ENCODE peak calls at places on chromosomes 5 and 9, in four cellular contexts. H is HepG2, F is K562, C is HCT116. N is an unnamed sample. For H3K9me3, the result is how much of the 10 kb centered on the place peaks cover.

GRCh38 chr9:86945868-86946711 is 1.2 kb downstream of the GAS1 start:
- DNase-seq in C (no peak), F (no peak), H (no peak), N (no peak)

GRCh38 chr9:124752967-124753366 is 18.1 kb downstream of the NR6A1 start:
- DNase-seq in F (no peak), C (no peak), H (no peak), N (no peak)

GRCh38 chr5:36155291-36155690 is 3.4 kb downstream of the SKP2 start:
- DNase-seq in F (no peak), C (no peak), H (no peak), N (no peak)

GRCh38 chr9:99109522-99109921 is 4.6 kb downstream of the TGFBR1 start:
- DNase-seq in F (no peak), C (no peak), H (no peak), N (no peak)

GRCh38 chr9:35993976-35994720 is 36.2 kb upstream of the OR2S2 start:
- DNase-seq in H (no peak), F (no peak), C (no peak), N (no peak)

GRCh38 chr9:28439688-28440087 is 866.4 kb upstream of the C9orf72 start:
- DNase-seq in F (no peak), H (no peak), C (no peak), N (no peak)

GRCh38 chr5:9479981-9480380 is 65.9 kb downstream of the SEMA5A start:
- DNase-seq in H (no peak), C (no peak), F (no peak), N (no peak)

GRCh38 chr9:78438765-78439164 is 141.8 kb downstream of the PSAT1 start:
- DNase-seq in C (no peak), F (no peak), H (no peak), N (no peak)

GRCh38 chr5:56088431-56088949 is 93.7 kb upstream of the IL6ST start:
- DNase-seq in F (no peak), H (no peak), C (no peak), N (no peak)

GRCh38 chr9:70607329-70607728 is 192.9 kb upstream of the KLF9 start:
- DNase-seq in H (no peak), F (no peak), C (no peak), N (no peak)

GRCh38 chr9:95605826-95606555 is 89.2 kb upstream of the PTCH1 start:
- DNase-seq in F (no peak), H (no peak), C (no peak), N (no peak)

GRCh38 chr9:19231126-19232035 is 888 bp downstream of the DENND4C start:
- DNase-seq in H (no peak), F (peak), C (no peak), N (no peak)

GRCh38 chr5:88876714-88877113 is 6.3 kb downstream of the MEF2C start:
- DNase-seq in C (no peak), F (no peak), H (no peak), N (no peak)

GRCh38 chr9:93686880-93687236 is 110.5 kb downstream of the PHF2 start:
- DNase-seq in F (no peak), C (no peak), H (no peak), N (no peak)

GRCh38 chr5:56037531-56038010 is 42.8 kb upstream of the IL6ST start:
- DNase-seq in C (no peak), H (no peak), F (peak), N (no peak)

DNA sequence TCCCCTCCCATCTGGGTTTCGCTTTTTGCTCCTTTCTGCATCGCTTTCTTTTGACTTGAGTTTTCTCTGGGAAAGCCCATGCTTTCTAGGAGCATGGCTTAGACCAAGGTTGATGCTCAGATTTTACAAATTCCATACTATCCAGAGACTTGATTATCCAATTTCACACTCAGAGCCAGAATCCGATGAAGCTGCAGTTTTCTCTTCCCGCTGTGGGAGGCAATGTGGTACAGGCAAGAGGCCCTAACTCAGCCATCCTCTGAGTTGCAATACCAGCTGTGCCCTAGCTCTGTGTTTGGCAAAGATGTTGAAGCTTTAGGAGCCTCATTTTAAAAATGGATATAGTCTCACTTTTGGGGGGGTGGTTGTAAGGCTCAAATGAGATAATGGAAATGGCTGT is 85.1 kb downstream of the BRINP1 start:
- DNase-seq in F (no peak), H (peak), C (no peak), N (no peak)
- TF ChIP-seq TCF7L2 in F (no peak), H (no peak), C (no peak), N (no peak)

GRCh38 chr5:62183727-62184126 is 122.3 kb upstream of the KIF2A start:
- DNase-seq in F (no peak), H (no peak), C (no peak), N (no peak)

GRCh38 chr5:62184444-62184843 is 121.6 kb upstream of the KIF2A start:
- DNase-seq in H (no peak), F (no peak), C (no peak), N (no peak)

GRCh38 chr5:62178258-62178657 is 127.7 kb upstream of the KIF2A start:
- DNase-seq in C (no peak), F (no peak), H (no peak), N (no peak)

GRCh38 chr5:62182802-62183201 is 123.2 kb upstream of the KIF2A start:
- DNase-seq in H (no peak), C (no peak), F (no peak), N (no peak)
- TF ChIP-seq REST in H (no peak), C (no peak), F (no peak), N (no peak)

GRCh38 chr9:121322037-121322736 is 47.9 kb downstream of the STOM start:
- DNase-seq in C (peak), H (peak), F (no peak), N (peak)

GRCh38 chr9:121322737-121323448 is 47.2 kb downstream of the STOM start:
- DNase-seq in C (no peak), H (no peak), F (no peak), N (no peak)

GRCh38 chr9:121319394-121319780 is 50.7 kb downstream of the STOM start:
- DNase-seq in H (no peak), F (no peak), C (no peak), N (no peak)

GRCh38 chr9:121318631-121319393 is 50.9 kb downstream of the GSN start:
- DNase-seq in H (no peak), F (no peak), C (no peak), N (no peak)

DNA sequence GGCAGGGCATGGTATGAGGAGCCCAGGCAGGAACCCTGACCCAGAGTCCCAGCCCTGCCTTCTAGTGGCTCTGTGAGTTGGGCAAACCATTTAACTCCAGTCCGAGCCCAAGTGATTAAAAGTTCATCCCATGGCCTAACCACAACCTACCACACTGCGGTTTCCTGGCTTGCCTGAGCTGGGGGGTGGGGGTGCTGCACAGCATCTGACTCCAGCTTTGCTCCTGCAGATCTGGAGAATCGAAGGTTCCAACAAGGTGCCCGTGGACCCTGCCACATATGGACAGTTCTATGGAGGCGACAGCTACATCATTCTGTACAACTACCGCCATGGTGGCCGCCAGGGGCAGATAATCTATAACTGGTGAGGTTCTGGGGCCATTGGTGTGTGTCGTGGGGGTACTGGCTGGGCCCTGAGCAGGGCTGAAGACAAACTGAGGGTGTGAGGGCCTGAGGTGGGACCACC is 49.0 kb downstream of the STOM start:
- DNase-seq in H (no peak), C (no peak), F (no peak), N (no peak)
- H3K9me3 ChIP-seq in H (under half), C (under half), F (under half), N (under half)

GRCh38 chr5:135028791-135029467 is 5.1 kb downstream of the PITX1 start:
- DNase-seq in F (peak), H (no peak), C (no peak), N (no peak)
- TF ChIP-seq TCF7L2 in F (no peak), H (no peak), C (no peak), N (no peak)

N was measured in Panc1.